ENCODE peak calls at places on chromosomes 5 and 9, in five cellular contexts. G is neural progenitor cell, K is A549, E is OCI-LY7, J is SK-N-SH. R is an unnamed sample.
A peak's percentile ranks its signal among the peaks of the same experiment; 100 is the strongest.

GRCh38 chr9:15246688-15247087 is 60.3 kb downstream of the TTC39B start:
- DNase-seq in G (no peak), K (no peak), E (no peak), J (no peak), R (peak; percentile 1)

GRCh38 chr5:179801304-179802206 is 5.1 kb downstream of the MGAT4B start:
- DNase-seq in G (peak; percentile 85), K (peak; percentile 82), E (peak; percentile 64), J (peak; percentile 79), R (no peak)

GRCh38 chr5:1686066-1686802 is 113.4 kb downstream of the MRPL36 start:
- DNase-seq in G (no peak), K (no peak), E (no peak), J (no peak), R (no peak)

GRCh38 chr5:122400961-122401360 is 88.9 kb downstream of the SNCAIP start:
- DNase-seq in G (peak; percentile 18), K (no peak), E (no peak), J (no peak), R (no peak)

GRCh38 chr9:89482056-89482784 is 15.7 kb downstream of the SEMA4D start:
- DNase-seq in G (no peak), K (no peak), E (no peak), J (no peak), R (no peak)

GRCh38 chr5:148382961-148383360 is 797 bp upstream of the FBXO38 start:
- DNase-seq in G (no peak), K (no peak), E (no peak), J (no peak), R (no peak)

GRCh38 chr5:164876793-164877192 is 1371.4 kb downstream of the MAT2B start:
- DNase-seq in G (no peak), K (no peak), E (no peak), J (no peak), R (no peak)

GRCh38 chr9:132244582-132245455 is 83.0 kb downstream of the NTNG2 start:
- DNase-seq in G (no peak), K (no peak), E (no peak), J (no peak), R (no peak)

GRCh38 chr9:100098241-100098886 is 436 bp downstream of the ERP44 start:
- DNase-seq in G (peak; percentile 75), K (peak; percentile 75), E (peak; percentile 54), J (peak; percentile 54), R (no peak)

GRCh38 chr9:126404459-126404858 is 77.8 kb downstream of the MVB12B start:
- DNase-seq in G (no peak), K (no peak), E (no peak), J (no peak), R (no peak)

GRCh38 chr9:18338042-18338441 is 135.9 kb upstream of the ADAMTSL1 start:
- DNase-seq in G (no peak), K (no peak), E (no peak), J (no peak), R (no peak)

GRCh38 chr5:66164044-66164790 is 20.1 kb downstream of the SREK1 start:
- DNase-seq in G (no peak), K (no peak), E (no peak), J (no peak), R (no peak)

GRCh38 chr5:153546566-153546965 is 56.1 kb downstream of the GRIA1 start:
- DNase-seq in G (no peak), K (no peak), E (no peak), J (no peak), R (no peak)

GRCh38 chr5:1003296-1003937 is 5.2 kb upstream of the NKD2 start:
- DNase-seq in G (no peak), K (no peak), E (no peak), J (no peak), R (peak; percentile 92)

GRCh38 chr9:72476617-72477375 is 44.6 kb upstream of the TMC1 start:
- DNase-seq in G (no peak), K (peak; percentile 64), E (no peak), J (no peak), R (peak; percentile 92)

DNA sequence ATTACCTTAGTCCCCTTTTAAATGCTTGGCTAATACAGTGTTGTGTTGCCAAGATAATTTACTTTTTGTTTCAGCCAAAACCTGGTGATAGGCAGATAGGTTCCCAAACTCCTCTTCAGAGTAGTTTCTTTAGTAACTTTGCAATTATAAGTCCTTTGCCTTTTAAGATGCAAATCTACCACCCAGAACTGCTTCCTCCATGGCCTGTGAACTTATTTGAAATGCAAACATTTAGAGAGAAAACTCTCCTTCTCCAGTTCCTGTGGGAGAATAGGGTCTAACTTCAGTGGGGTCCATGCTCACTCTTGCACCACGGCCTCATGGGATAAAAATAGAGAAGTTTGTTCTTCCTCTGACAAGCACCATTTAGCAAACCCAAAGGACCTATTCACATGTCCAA is 1955.4 kb upstream of the CDH6 start:
- DNase-seq in G (no peak), K (no peak), E (no peak), J (no peak), R (no peak)
- H3K4me2 ChIP-seq in G (no peak overlapping the region), K (no peak overlapping the region), E (no peak overlapping the region), J (no peak overlapping the region), R (no peak overlapping the region)

DNA sequence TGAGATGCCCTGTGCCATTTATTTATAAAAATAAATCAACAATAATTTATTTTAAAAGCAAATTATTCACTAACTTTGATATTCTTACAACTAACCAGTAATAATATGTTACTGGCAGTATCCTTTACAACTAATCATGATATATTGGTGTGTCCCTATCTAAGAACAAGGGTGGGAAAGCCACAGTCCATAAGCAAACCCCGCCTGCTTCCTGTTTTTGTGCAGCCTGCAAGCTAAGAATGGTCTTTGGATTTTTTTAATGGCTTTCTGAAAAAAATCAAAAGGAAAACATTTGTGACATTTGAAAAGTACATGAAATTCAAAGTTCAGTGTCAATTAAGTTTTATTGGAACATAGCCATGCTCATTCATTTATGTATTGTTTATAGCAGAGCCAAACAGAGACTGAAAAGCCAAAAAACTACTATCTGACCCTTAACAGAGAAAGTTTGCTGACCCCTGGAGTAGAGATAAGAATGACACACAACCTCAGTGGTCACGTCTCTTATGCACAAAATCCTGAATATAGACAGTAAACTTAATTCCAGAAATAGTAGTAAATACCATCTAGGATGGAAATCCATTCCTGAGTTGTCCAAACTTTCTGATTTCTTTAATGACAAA is 12.8 kb upstream of the TMEM245 start:
- DNase-seq in G (no peak), K (no peak), E (no peak), J (no peak), R (no peak)
- H3K27ac ChIP-seq in G (no peak overlapping the region), K (no peak overlapping the region), E (no peak overlapping the region), J (no peak overlapping the region), R (no peak overlapping the region)

GRCh38 chr5:8057764-8058163 is 188.8 kb downstream of the MTRR start:
- DNase-seq in G (no peak), K (no peak), E (no peak), J (no peak), R (no peak)

GRCh38 chr5:8061140-8061469 is 192.2 kb downstream of the MTRR start:
- DNase-seq in G (no peak), K (no peak), E (no peak), J (no peak), R (no peak)

GRCh38 chr5:8058626-8059180 is 189.8 kb downstream of the MTRR start:
- DNase-seq in G (no peak), K (no peak), E (no peak), J (no peak), R (no peak)

GRCh38 chr5:8059337-8059736 is 190.4 kb downstream of the MTRR start:
- DNase-seq in G (no peak), K (no peak), E (no peak), J (no peak), R (no peak)

GRCh38 chr5:8060235-8061139 is 191.5 kb downstream of the MTRR start:
- DNase-seq in G (no peak), K (no peak), E (no peak), J (no peak), R (no peak)
- H3K4me2 ChIP-seq in G (no peak overlapping the region), K (no peak overlapping the region), E (no peak overlapping the region), J (no peak overlapping the region), R (no peak overlapping the region)

GRCh38 chr5:157263586-157264090 is 2.3 kb upstream of the CYFIP2 start:
- DNase-seq in G (no peak), K (no peak), E (peak; percentile 34), J (no peak), R (no peak)
- H3K27ac ChIP-seq in G (no peak overlapping the region), K (no peak overlapping the region), E (no peak overlapping the region), J (no peak overlapping the region), R (no peak overlapping the region)

DNA sequence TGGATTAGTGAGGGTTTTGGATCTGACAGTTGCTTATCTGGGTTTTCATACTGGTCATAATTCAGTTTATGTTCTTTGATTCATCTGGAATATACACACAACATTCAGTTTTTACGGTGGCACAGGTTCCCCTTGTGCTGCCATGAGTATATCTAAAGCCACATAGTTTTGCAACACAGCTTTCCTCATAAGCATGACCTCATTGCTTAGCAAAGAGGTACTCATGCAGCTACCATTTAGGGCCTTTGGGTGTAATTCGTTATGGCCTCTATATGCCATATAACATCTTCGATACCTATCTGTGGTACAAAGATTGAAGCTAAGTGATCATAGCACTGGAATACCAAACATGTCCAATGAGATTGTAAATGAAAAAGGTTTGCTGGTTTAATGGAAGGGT is 2.9 kb upstream of the RBM22 start:
- DNase-seq in G (no peak), K (no peak), E (no peak), J (no peak), R (no peak)
- H3K4me2 ChIP-seq in G (no peak overlapping the region), K (no peak overlapping the region), E (no peak overlapping the region), J (no peak overlapping the region), R (no peak overlapping the region)

GRCh38 chr5:135452366-135453030 is 347 bp upstream of the TIFAB start:
- DNase-seq in G (no peak), K (no peak), E (no peak), J (no peak), R (no peak)

GRCh38 chr5:135454946-135455345 is 2.8 kb upstream of the TIFAB start:
- DNase-seq in G (no peak), K (no peak), E (no peak), J (no peak), R (no peak)

GRCh38 chr5:135451581-135452360 is at the start of gene TIFAB:
- DNase-seq in G (no peak), K (no peak), E (no peak), J (no peak), R (no peak)

GRCh38 chr5:135455876-135456237 is 3.7 kb upstream of the TIFAB start:
- DNase-seq in G (no peak), K (no peak), E (no peak), J (no peak), R (no peak)

GRCh38 chr5:135453613-135454012 is 1.5 kb upstream of the TIFAB start:
- DNase-seq in G (no peak), K (no peak), E (no peak), J (no peak), R (no peak)
- H3K27ac ChIP-seq in G (no peak overlapping the region), K (no peak overlapping the region), E (no peak overlapping the region), J (no peak overlapping the region), R (no peak overlapping the region)

GRCh38 chr9:21677834-21678233 is 124.6 kb upstream of the MTAP start:
- DNase-seq in G (no peak), K (peak; percentile 43), E (no peak), J (no peak), R (peak; percentile 98)

GRCh38 chr9:21680590-21680989 is 121.8 kb upstream of the MTAP start:
- DNase-seq in G (no peak), K (no peak), E (no peak), J (no peak), R (no peak)

GRCh38 chr9:21679432-21679831 is 123.0 kb upstream of the MTAP start:
- DNase-seq in G (no peak), K (no peak), E (no peak), J (no peak), R (no peak)

GRCh38 chr9:21674894-21675293 is 127.5 kb upstream of the MTAP start:
- DNase-seq in G (no peak), K (no peak), E (no peak), J (no peak), R (no peak)

GRCh38 chr9:21677387-21677786 is 125.0 kb upstream of the MTAP start:
- DNase-seq in G (no peak), K (no peak), E (no peak), J (no peak), R (no peak)
- H3K4me2 ChIP-seq in G (no peak overlapping the region), K (peak overlapping the region; percentile 82), E (no peak overlapping the region), J (no peak overlapping the region), R (peak overlapping the region; percentile 93)

R was measured in keratinocyte.